ENCODE peak calls at places on chromosome 3, in four cellular contexts. X, U, D and S are unnamed samples.
A peak's percentile ranks its signal among the peaks of the same experiment; 100 is the strongest.

GRCh38 chr3:31847760-31848159 is 133.3 kb downstream of the OSBPL10 start:
- DNase-seq in X (no peak), U (peak; percentile 75), D (no peak), S (no peak)

GRCh38 chr3:134795776-134796312 is 784 bp downstream of the EPHB1 start:
- DNase-seq in X (peak; percentile 33), U (no peak), D (peak; percentile 21), S (peak; percentile 49)

GRCh38 chr3:48107227-48107626 is 81.0 kb downstream of the CDC25A start:
- DNase-seq in X (no peak), U (no peak), D (no peak), S (no peak)

GRCh38 chr3:19934098-19934566 is at the start of gene EFHB:
- DNase-seq in X (no peak), U (no peak), D (peak; percentile 16), S (peak; percentile 50)

GRCh38 chr3:171459130-171459941 is 869 bp downstream of the TNIK start:
- DNase-seq in X (peak; percentile 55), U (peak; percentile 81), D (peak; percentile 19), S (peak; percentile 60)

GRCh38 chr3:54578417-54578816 is 349.4 kb downstream of the LRTM1 start:
- DNase-seq in X (peak; percentile 6), U (no peak), D (no peak), S (no peak)

GRCh38 chr3:82085356-82085755 is 323.9 kb upstream of the GBE1 start:
- DNase-seq in X (peak; percentile 49), U (no peak), D (no peak), S (no peak)

GRCh38 chr3:57120040-57120802 is 44.9 kb downstream of the IL17RD start:
- DNase-seq in X (no peak), U (no peak), D (peak; percentile 18), S (no peak)

DNA sequence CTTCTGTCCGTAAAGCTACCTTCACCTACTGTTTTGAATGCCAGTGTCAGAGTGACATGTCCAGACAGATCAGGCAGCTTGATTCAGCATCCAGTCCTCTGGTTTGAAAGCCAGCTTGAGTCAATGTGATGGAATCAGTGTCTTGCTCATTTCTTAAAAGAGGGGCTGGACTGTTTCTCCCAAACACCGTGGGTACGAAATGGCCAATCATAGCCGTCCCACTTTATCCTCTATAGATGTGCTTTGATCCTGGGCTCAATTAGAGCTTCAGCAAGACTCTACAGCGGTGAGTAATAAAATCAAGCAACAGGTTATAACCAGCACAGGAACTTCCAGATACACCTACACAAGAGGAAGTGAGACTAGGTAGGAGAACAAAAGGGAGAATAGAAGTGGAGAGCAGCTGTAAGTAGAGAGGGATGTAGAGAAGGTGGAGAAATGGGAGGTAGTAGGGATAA is 17.0 kb upstream of the OR5K1 start:
- DNase-seq in X (no peak), U (no peak), D (no peak), S (no peak)
- TF ChIP-seq CTCF in X (no peak), U (no peak), D (no peak), S (no peak)

GRCh38 chr3:22175899-22176298 is 424.9 kb upstream of the ZNF385D start:
- DNase-seq in X (no peak), U (no peak), D (no peak), S (peak; percentile 42)
- TF ChIP-seq CTCF in X (no peak), U (no peak), D (peak; percentile 14), S (peak; percentile 43)

DNA sequence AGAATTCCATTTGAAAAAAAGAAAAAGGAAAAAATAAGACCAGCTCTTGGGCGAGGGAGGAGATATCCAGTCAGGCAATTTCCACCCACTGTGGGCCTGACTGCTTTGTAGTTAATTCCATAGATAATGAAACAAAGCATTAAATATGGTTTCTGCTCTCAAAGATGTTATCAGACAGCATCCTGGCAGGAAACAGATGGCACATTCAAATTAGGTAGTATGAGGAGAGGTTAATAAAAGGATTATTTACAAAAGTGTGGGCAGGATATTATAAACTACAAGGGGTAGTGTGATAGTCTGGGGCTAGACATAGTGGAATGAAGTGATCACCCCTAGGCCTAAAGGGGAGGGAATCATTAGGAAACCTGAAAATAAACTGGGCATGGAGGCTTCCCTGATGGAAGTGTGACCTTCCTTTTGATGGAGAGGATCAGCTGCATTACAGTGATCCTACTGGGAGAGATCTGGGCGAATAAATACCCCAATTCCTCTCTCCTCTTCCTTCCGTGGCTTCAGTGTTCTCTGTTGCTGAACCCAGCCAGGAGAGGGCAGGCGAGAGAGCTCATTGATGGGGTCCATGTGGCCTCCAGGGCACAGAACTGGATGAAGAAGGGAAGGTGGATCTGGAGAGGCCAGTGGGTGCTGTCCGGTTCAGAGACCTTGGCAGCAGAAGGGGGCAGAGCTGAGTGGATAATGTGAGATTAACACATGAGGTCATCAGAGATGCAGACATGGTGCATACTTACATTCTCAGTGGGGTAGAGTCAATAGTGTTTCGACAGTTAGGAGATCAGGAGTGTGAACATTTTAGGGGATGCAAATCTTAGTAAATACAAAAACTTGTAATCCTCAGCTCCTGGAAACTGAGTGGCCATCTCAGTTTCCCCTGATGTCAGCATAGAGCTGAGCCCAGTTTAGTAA is 193.5 kb downstream of the CLSTN2 start:
- DNase-seq in X (no peak), U (no peak), D (peak; percentile 19), S (peak; percentile 36)
- TF ChIP-seq CTCF in X (no peak), U (no peak), D (peak; percentile 41), S (peak; percentile 71)

GRCh38 chr3:113531826-113532697 is at the start of gene SIDT1:
- DNase-seq in X (no peak), U (peak; percentile 90), D (no peak), S (peak; percentile 39)
- TF ChIP-seq CTCF in X (no peak), U (peak; percentile 7), D (peak; percentile 3), S (peak; percentile 26)